ENCODE peak calls at places on chromosomes 2 and 18, in five cellular contexts. B, P, S, Z and J are unnamed samples.
A peak's percentile ranks its signal among the peaks of the same experiment; 100 is the strongest.

GRCh38 chr18:77134611-77135010 is 2.0 kb upstream of the MBP start:
- DNase-seq in B (no peak), P (no peak), S (no peak), Z (no peak), J (no peak)

GRCh38 chr2:10277293-10278028 is 25.2 kb upstream of the HPCAL1 start:
- DNase-seq in B (peak; percentile 72), P (no peak), S (no peak), Z (no peak), J (no peak)

GRCh38 chr2:46337208-46337994 is 40.2 kb downstream of the EPAS1 start:
- DNase-seq in B (no peak), P (no peak), S (no peak), Z (no peak), J (no peak)

GRCh38 chr18:58277457-58277739 is 233.4 kb downstream of the NEDD4L start:
- DNase-seq in B (no peak), P (no peak), S (no peak), Z (no peak), J (no peak)

GRCh38 chr2:230075988-230076631 is 7.4 kb upstream of the SLC16A14 start:
- DNase-seq in B (no peak), P (no peak), S (no peak), Z (no peak), J (no peak)

GRCh38 chr2:229174794-229175529 is 96.1 kb downstream of the PID1 start:
- DNase-seq in B (no peak), P (no peak), S (peak; percentile 55), Z (no peak), J (peak; percentile 65)

GRCh38 chr18:5630057-5630765 is 86.4 kb upstream of the EPB41L3 start:
- DNase-seq in B (peak; percentile 87), P (peak; percentile 79), S (no peak), Z (peak; percentile 79), J (peak; percentile 80)

GRCh38 chr2:71615769-71616730 is 162.7 kb downstream of the DYSF start:
- DNase-seq in B (peak; percentile 61), P (peak; percentile 40), S (no peak), Z (no peak), J (peak; percentile 35)

GRCh38 chr2:200747668-200748618 is 63.8 kb upstream of the BZW1 start:
- DNase-seq in B (no peak), P (no peak), S (peak; percentile 63), Z (peak; percentile 60), J (no peak)

GRCh38 chr2:168378960-168379669 is 77.0 kb upstream of the CERS6 start:
- DNase-seq in B (no peak), P (no peak), S (no peak), Z (no peak), J (no peak)